ENCODE peak calls at places on chromosomes 4 and X, in nine cellular contexts. R is T-helper 1 cell; U is left lung; G is activated T-cell treated with anti-CD3 and anti-CD28 coated beads, Interleukin-2, amount 50 U/mL, for 72 hours; F is IMR-90; V is lung; D is activated CD4-positive, alpha-beta T cell treated with anti-CD3 and anti-CD28 coated beads, Interleukin-2, amount 10 ng/mL, durations not matched to agents 24 days and 14 days; C is SW 1271; I is HFF-Myc. N is an unnamed sample.
A peak's percentile ranks its signal among the peaks of the same experiment; 100 is the strongest.

GRCh38 chrX:17291998-17292658 is 82.9 kb upstream of the NHS start:
- DNase-seq in D (no peak), U (no peak), G (no peak), V (no peak), C (no peak), I (no peak), R (no peak), F (no peak), N (no peak)

GRCh38 chrX:30270639-30271038 is 23.7 kb downstream of the MAGEB1 start:
- DNase-seq in G (no peak), U (no peak), F (no peak), R (no peak), V (no peak), C (no peak), I (no peak), D (no peak), N (no peak)

GRCh38 chr4:56128231-56128630 is 179.5 kb downstream of the CEP135 start:
- DNase-seq in F (peak; percentile 28), V (no peak), D (peak; percentile 3), G (no peak), U (no peak), C (no peak), I (no peak), R (no peak), N (no peak)

GRCh38 chrX:78708830-78709229 is 38.7 kb upstream of the LPAR4 start:
- DNase-seq in G (no peak), F (no peak), D (no peak), R (no peak), C (no peak), I (no peak), V (no peak), U (no peak), N (no peak)

GRCh38 chrX:100662791-100663190 is 18.8 kb downstream of the SRPX2 start:
- DNase-seq in R (no peak), I (no peak), V (no peak), D (no peak), U (no peak), G (no peak), F (peak; percentile 46), C (no peak), N (no peak)

GRCh38 chr4:148649669-148650331 is 207.6 kb upstream of the NR3C2 start:
- DNase-seq in D (no peak), F (peak; percentile 49), V (no peak), I (no peak), U (no peak), R (peak; percentile 4), G (no peak), C (no peak), N (no peak)

GRCh38 chr4:78165758-78166157 is 108.6 kb downstream of the FRAS1 start:
- DNase-seq in C (no peak), I (no peak), R (no peak), V (no peak), F (no peak), U (no peak), G (no peak), D (no peak), N (no peak)

GRCh38 chrX:30935985-30936384 is 46.9 kb upstream of the TAB3 start:
- DNase-seq in R (no peak), F (peak; percentile 3), V (no peak), C (no peak), I (no peak), D (no peak), U (no peak), G (no peak), N (no peak)

GRCh38 chr4:82624819-82625218 is 63.0 kb upstream of the TMEM150C start:
- DNase-seq in G (no peak), D (no peak), I (no peak), R (no peak), C (no peak), V (no peak), U (no peak), F (no peak), N (no peak)

N was measured in activated naive CD4-positive, alpha-beta T cell treated with anti-CD3 and anti-CD28 coated beads for 36 hours.